ENCODE peak calls at places on chromosomes 12 and 14, in nine cellular contexts. K, Q, B, D, T, A, P, N and E are unnamed samples.
A peak's percentile ranks its signal among the peaks of the same experiment; 100 is the strongest.

GRCh38 chr12:13100882-13101769 is 2.3 kb downstream of the GSG1 start:
- DNase-seq in B (peak; percentile 96), T (peak; percentile 30), D (peak; percentile 91), A (peak; percentile 81), K (peak; percentile 98), N (peak; percentile 60), Q (peak; percentile 95), P (peak; percentile 91), E (peak; percentile 92)

GRCh38 chr12:6643569-6644256 is 3.5 kb downstream of the ACRBP start:
- DNase-seq in D (no peak), Q (no peak), N (no peak), B (no peak), P (no peak), T (no peak), A (no peak), K (peak; percentile 53), E (no peak)

GRCh38 chr12:27094726-27095125 is 12.3 kb upstream of the C12orf71 start:
- DNase-seq in Q (no peak), T (no peak), D (no peak), P (no peak), B (peak; percentile 76), N (no peak), K (no peak), A (no peak), E (no peak)

GRCh38 chr12:87300-87699 is 20.7 kb downstream of the IQSEC3 start:
- DNase-seq in Q (no peak), N (no peak), T (no peak), D (no peak), A (no peak), K (no peak), B (no peak), P (no peak), E (no peak)

GRCh38 chr14:75979071-75979571 is 2.7 kb downstream of the TGFB3 start:
- DNase-seq in N (peak; percentile 49), B (no peak), K (no peak), T (no peak), Q (no peak), P (no peak), D (no peak), A (peak; percentile 60), E (no peak)

GRCh38 chr14:105863296-105864108 is 337.1 kb downstream of the TMEM121 start:
- DNase-seq in K (no peak), Q (no peak), T (no peak), P (peak; percentile 5), B (no peak), D (no peak), A (no peak), N (no peak), E (no peak)

GRCh38 chr12:6724409-6724797 is 557 bp downstream of the COPS7A start:
- DNase-seq in T (no peak), A (peak; percentile 26), Q (peak; percentile 68), D (no peak), B (no peak), N (no peak), K (peak; percentile 33), P (no peak), E (peak; percentile 6)

GRCh38 chr14:105069554-105069886 is 4.3 kb upstream of the GPR132 start:
- DNase-seq in T (no peak), B (no peak), D (no peak), Q (no peak), N (no peak), A (no peak), P (no peak), K (no peak), E (no peak)

GRCh38 chr12:113860059-113860820 is 105.9 kb downstream of the RBM19 start:
- DNase-seq in P (no peak), A (no peak), B (no peak), N (no peak), T (no peak), D (no peak), Q (no peak), K (no peak), E (no peak)

GRCh38 chr12:66296171-66296683 is 6.1 kb upstream of the HELB start:
- DNase-seq in K (no peak), T (no peak), D (no peak), P (no peak), N (no peak), Q (peak; percentile 47), A (no peak), B (no peak), E (no peak)

GRCh38 chr12:5478081-5478706 is 46.3 kb downstream of the NTF3 start:
- DNase-seq in T (no peak), D (no peak), A (no peak), P (no peak), N (no peak), B (no peak), K (no peak), Q (no peak), E (no peak)

GRCh38 chr12:68319988-68320623 is 12.1 kb downstream of the MDM1 start:
- DNase-seq in B (no peak), K (no peak), T (no peak), A (no peak), D (no peak), Q (no peak), N (no peak), P (peak; percentile 19), E (no peak)

GRCh38 chr14:73239463-73240241 is 2.3 kb downstream of the PAPLN start:
- DNase-seq in T (no peak), K (no peak), Q (no peak), N (no peak), D (no peak), B (no peak), A (no peak), P (peak; percentile 51), E (no peak)

GRCh38 chr12:131189781-131190180 is 236.1 kb downstream of the ADGRD1 start:
- DNase-seq in Q (no peak), T (no peak), D (no peak), N (no peak), P (no peak), B (no peak), K (no peak), A (no peak), E (no peak)

GRCh38 chr14:74502236-74503019 is 8.9 kb downstream of the ISCA2 start:
- DNase-seq in K (peak; percentile 37), B (no peak), D (no peak), P (no peak), Q (peak; percentile 45), N (peak; percentile 52), A (peak; percentile 59), T (no peak), E (no peak)

GRCh38 chr12:123948401-123949117 is 24.1 kb downstream of the CCDC92 start:
- DNase-seq in T (no peak), P (no peak), Q (no peak), A (no peak), K (no peak), D (no peak), N (no peak), B (peak; percentile 30), E (no peak)

GRCh38 chr12:126202138-126202537 is 1136.9 kb downstream of the AACS start:
- DNase-seq in N (no peak), P (no peak), T (no peak), D (no peak), B (no peak), K (no peak), A (no peak), Q (no peak), E (no peak)

GRCh38 chr14:22106700-22107697 is 433.4 kb upstream of the OR4E1 start:
- DNase-seq in P (no peak), A (no peak), T (no peak), B (no peak), Q (no peak), N (no peak), K (no peak), D (no peak), E (no peak)

GRCh38 chr12:98399532-98399931 is 115.9 kb upstream of the TMPO start:
- DNase-seq in B (no peak), A (peak; percentile 38), N (no peak), Q (peak; percentile 56), K (no peak), P (no peak), T (peak; percentile 31), D (peak; percentile 41), E (peak; percentile 12)

GRCh38 chr14:60482743-60483142 is 3.1 kb downstream of the C14orf39 start:
- DNase-seq in K (no peak), A (no peak), Q (peak; percentile 81), P (no peak), N (no peak), B (no peak), D (no peak), T (no peak), E (no peak)